ENCODE peak calls at places on chromosomes 16 and 17, in nine cellular contexts. One of them, this sample, is unnamed.

GRCh38 chr17:11642655-11643054 is 44.4 kb downstream of the DNAH9 start:
- DNase-seq in midbrain: no peak
- DNase-seq in activated T-helper 1 cell treated with Interleukin-2 at 50 U/mL for 16 hours: no peak
- DNase-seq in fibroblast of lung: no peak
- DNase-seq in head of caudate nucleus: no peak
- DNase-seq in Calu3: no peak
- DNase-seq in NB4: no peak
- DNase-seq in GM04503: no peak
- DNase-seq in G401: no peak
- DNase-seq in this sample: no peak

GRCh38 chr17:67055811-67056745 is 11.7 kb downstream of the CACNG1 start:
- DNase-seq in midbrain: no peak
- DNase-seq in activated T-helper 1 cell treated with Interleukin-2 at 50 U/mL for 16 hours: no peak
- DNase-seq in fibroblast of lung: no peak
- DNase-seq in head of caudate nucleus: no peak
- DNase-seq in Calu3: no peak
- DNase-seq in NB4: peak
- DNase-seq in GM04503: no peak
- DNase-seq in G401: no peak
- DNase-seq in this sample: no peak

GRCh38 chr16:73361061-73361460 is 313.1 kb upstream of the ZFHX3 start:
- DNase-seq in midbrain: no peak
- DNase-seq in activated T-helper 1 cell treated with Interleukin-2 at 50 U/mL for 16 hours: no peak
- DNase-seq in fibroblast of lung: no peak
- DNase-seq in head of caudate nucleus: no peak
- DNase-seq in Calu3: no peak
- DNase-seq in NB4: no peak
- DNase-seq in GM04503: no peak
- DNase-seq in G401: no peak
- DNase-seq in this sample: no peak

GRCh38 chr17:75828741-75829140 is 15.5 kb downstream of the UNC13D start:
- DNase-seq in midbrain: no peak
- DNase-seq in activated T-helper 1 cell treated with Interleukin-2 at 50 U/mL for 16 hours: no peak
- DNase-seq in fibroblast of lung: no peak
- DNase-seq in head of caudate nucleus: no peak
- DNase-seq in Calu3: no peak
- DNase-seq in NB4: no peak
- DNase-seq in GM04503: no peak
- DNase-seq in G401: no peak
- DNase-seq in this sample: no peak

GRCh38 chr17:43431741-43432523 is 33.1 kb downstream of the ARL4D start:
- DNase-seq in midbrain: no peak
- DNase-seq in activated T-helper 1 cell treated with Interleukin-2 at 50 U/mL for 16 hours: no peak
- DNase-seq in fibroblast of lung: no peak
- DNase-seq in head of caudate nucleus: no peak
- DNase-seq in Calu3: no peak
- DNase-seq in NB4: peak
- DNase-seq in GM04503: no peak
- DNase-seq in G401: no peak
- DNase-seq in this sample: no peak

GRCh38 chr17:37828313-37829124 is 83.7 kb upstream of the HNF1B start:
- DNase-seq in midbrain: peak
- DNase-seq in activated T-helper 1 cell treated with Interleukin-2 at 50 U/mL for 16 hours: no peak
- DNase-seq in fibroblast of lung: peak
- DNase-seq in head of caudate nucleus: no peak
- DNase-seq in Calu3: no peak
- DNase-seq in NB4: peak
- DNase-seq in GM04503: no peak
- DNase-seq in G401: no peak
- DNase-seq in this sample: no peak

GRCh38 chr16:471353-472198 is 46.1 kb downstream of the RAB11FIP3 start:
- DNase-seq in midbrain: peak
- DNase-seq in activated T-helper 1 cell treated with Interleukin-2 at 50 U/mL for 16 hours: no peak
- DNase-seq in fibroblast of lung: peak
- DNase-seq in head of caudate nucleus: peak
- DNase-seq in Calu3: no peak
- DNase-seq in NB4: no peak
- DNase-seq in GM04503: peak
- DNase-seq in G401: peak
- DNase-seq in this sample: no peak

GRCh38 chr16:84703671-84704070 is 3.9 kb downstream of the USP10 start:
- DNase-seq in midbrain: no peak
- DNase-seq in activated T-helper 1 cell treated with Interleukin-2 at 50 U/mL for 16 hours: no peak
- DNase-seq in fibroblast of lung: no peak
- DNase-seq in head of caudate nucleus: no peak
- DNase-seq in Calu3: no peak
- DNase-seq in NB4: no peak
- DNase-seq in GM04503: no peak
- DNase-seq in G401: no peak
- DNase-seq in this sample: no peak

GRCh38 chr16:56263711-56264608 is 72.7 kb downstream of the GNAO1 start:
- DNase-seq in midbrain: peak
- DNase-seq in activated T-helper 1 cell treated with Interleukin-2 at 50 U/mL for 16 hours: no peak
- DNase-seq in fibroblast of lung: no peak
- DNase-seq in head of caudate nucleus: peak
- DNase-seq in Calu3: no peak
- DNase-seq in NB4: no peak
- DNase-seq in GM04503: no peak
- DNase-seq in G401: no peak
- DNase-seq in this sample: no peak

GRCh38 chr16:67163164-67163902 is 1.2 kb upstream of the HSF4 start:
- DNase-seq in midbrain: peak
- DNase-seq in activated T-helper 1 cell treated with Interleukin-2 at 50 U/mL for 16 hours: peak
- DNase-seq in fibroblast of lung: peak
- DNase-seq in head of caudate nucleus: peak
- DNase-seq in Calu3: no peak
- DNase-seq in NB4: no peak
- DNase-seq in GM04503: no peak
- DNase-seq in G401: peak
- DNase-seq in this sample: no peak

GRCh38 chr16:71792176-71792575 is 16.5 kb downstream of the AP1G1 start:
- DNase-seq in midbrain: no peak
- DNase-seq in activated T-helper 1 cell treated with Interleukin-2 at 50 U/mL for 16 hours: no peak
- DNase-seq in fibroblast of lung: no peak
- DNase-seq in head of caudate nucleus: no peak
- DNase-seq in Calu3: no peak
- DNase-seq in NB4: no peak
- DNase-seq in GM04503: no peak
- DNase-seq in G401: no peak
- DNase-seq in this sample: no peak

GRCh38 chr16:65111306-65111705 is 10.6 kb downstream of the CDH11 start:
- DNase-seq in midbrain: no peak
- DNase-seq in activated T-helper 1 cell treated with Interleukin-2 at 50 U/mL for 16 hours: no peak
- DNase-seq in fibroblast of lung: no peak
- DNase-seq in head of caudate nucleus: no peak
- DNase-seq in Calu3: no peak
- DNase-seq in NB4: no peak
- DNase-seq in GM04503: no peak
- DNase-seq in G401: no peak
- DNase-seq in this sample: no peak

GRCh38 chr17:15408803-15409202 is 58.6 kb downstream of the CDRT4 start:
- DNase-seq in midbrain: no peak
- DNase-seq in activated T-helper 1 cell treated with Interleukin-2 at 50 U/mL for 16 hours: no peak
- DNase-seq in fibroblast of lung: no peak
- DNase-seq in head of caudate nucleus: no peak
- DNase-seq in Calu3: no peak
- DNase-seq in NB4: no peak
- DNase-seq in GM04503: no peak
- DNase-seq in G401: no peak
- DNase-seq in this sample: no peak

This sample was measured in effector memory CD4-positive, alpha-beta T cell.